ENCODE peak calls at places on chromosomes 5 and 9, in nine cellular contexts. Q is tibial nerve, Y is right atrium auricular region, W is HFF-Myc, P is cardiac muscle cell, I is nephron progenitor cell, T is HCT116, L is bronchial epithelial cell, C is psoas muscle. D is an unnamed sample.

GRCh38 chr5:175892401-175892800 is 21.0 kb downstream of the CPLX2 start:
- DNase-seq in C (no peak), L (no peak), I (no peak), T (no peak), P (no peak), W (no peak), Q (no peak), Y (no peak), D (no peak)

GRCh38 chr9:120310035-120310434 is 269.9 kb downstream of the CDK5RAP2 start:
- DNase-seq in Y (peak), T (no peak), L (no peak), Q (no peak), P (no peak), I (no peak), C (no peak), W (no peak), D (no peak)

GRCh38 chr5:9284272-9284671 is 261.6 kb downstream of the SEMA5A start:
- DNase-seq in Q (no peak), I (no peak), T (no peak), L (no peak), Y (no peak), W (no peak), C (no peak), P (no peak), D (no peak)

GRCh38 chr5:157076558-157076957 is 17.6 kb upstream of the HAVCR1 start:
- DNase-seq in Q (no peak), C (no peak), P (no peak), I (no peak), L (no peak), Y (no peak), T (no peak), W (peak), D (peak)

GRCh38 chr5:78483809-78484521 is 123.5 kb downstream of the SCAMP1 start:
- DNase-seq in T (no peak), L (peak), Y (no peak), P (no peak), C (no peak), W (no peak), I (no peak), Q (no peak), D (no peak)

GRCh38 chr5:36788365-36788764 is 88.2 kb upstream of the NIPBL start:
- DNase-seq in T (no peak), P (no peak), L (no peak), Q (no peak), I (no peak), C (no peak), W (no peak), Y (no peak), D (no peak)

GRCh38 chr5:168308976-168309598 is 17.6 kb downstream of the WWC1 start:
- DNase-seq in I (no peak), L (no peak), Q (no peak), P (no peak), C (no peak), Y (no peak), T (no peak), W (no peak), D (no peak)

GRCh38 chr9:107973451-107973850 is 483.9 kb upstream of the KLF4 start:
- DNase-seq in Q (no peak), I (no peak), T (no peak), Y (no peak), C (no peak), W (no peak), L (peak), P (no peak), D (no peak)

GRCh38 chr9:82606761-82607382 is 456.1 kb downstream of the RASEF start:
- DNase-seq in Q (peak), Y (no peak), C (no peak), L (peak), W (peak), I (peak), P (peak), T (peak), D (peak)

GRCh38 chr9:80698725-80699124 is 990.6 kb downstream of the TLE1 start:
- DNase-seq in W (no peak), P (no peak), L (no peak), C (no peak), T (no peak), Q (no peak), I (no peak), Y (no peak), D (no peak)

GRCh38 chr9:24293391-24293790 is 252.3 kb downstream of the IZUMO3 start:
- DNase-seq in W (no peak), T (no peak), I (no peak), C (no peak), Y (no peak), Q (no peak), L (no peak), P (peak), D (no peak)

GRCh38 chr5:42949348-42950090 is 90.6 kb downstream of the ANXA2R start:
- DNase-seq in Q (peak), L (peak), I (no peak), W (peak), P (no peak), Y (peak), C (peak), T (no peak), D (peak)

GRCh38 chr5:116492016-116492623 is 82.5 kb downstream of the SEMA6A start:
- DNase-seq in P (peak), W (peak), Y (no peak), C (no peak), T (no peak), Q (peak), I (no peak), L (peak), D (peak)

GRCh38 chr9:131980267-131980916 is 99.3 kb downstream of the MED27 start:
- DNase-seq in W (no peak), L (no peak), T (no peak), Q (no peak), I (no peak), C (no peak), P (no peak), Y (no peak), D (no peak)

GRCh38 chr9:71446499-71447411 is 321.6 kb downstream of the CEMIP2 start:
- DNase-seq in L (peak), W (peak), P (peak), Y (no peak), I (peak), T (no peak), C (peak), Q (peak), D (peak)

GRCh38 chr9:109811876-109812275 is 31.9 kb downstream of the PALM2AKAP2 start:
- DNase-seq in P (no peak), I (no peak), L (no peak), T (no peak), W (no peak), C (no peak), Y (no peak), Q (no peak), D (no peak)

GRCh38 chr5:145540375-145540774 is 294.8 kb downstream of the PRELID2 start:
- DNase-seq in L (peak), Y (no peak), W (no peak), C (no peak), T (no peak), P (no peak), I (no peak), Q (no peak), D (no peak)

GRCh38 chr9:128124873-128125574 is 2.5 kb downstream of the PTGES2 start:
- DNase-seq in Y (no peak), Q (peak), W (peak), L (peak), C (peak), P (peak), I (peak), T (peak), D (no peak)

DNA sequence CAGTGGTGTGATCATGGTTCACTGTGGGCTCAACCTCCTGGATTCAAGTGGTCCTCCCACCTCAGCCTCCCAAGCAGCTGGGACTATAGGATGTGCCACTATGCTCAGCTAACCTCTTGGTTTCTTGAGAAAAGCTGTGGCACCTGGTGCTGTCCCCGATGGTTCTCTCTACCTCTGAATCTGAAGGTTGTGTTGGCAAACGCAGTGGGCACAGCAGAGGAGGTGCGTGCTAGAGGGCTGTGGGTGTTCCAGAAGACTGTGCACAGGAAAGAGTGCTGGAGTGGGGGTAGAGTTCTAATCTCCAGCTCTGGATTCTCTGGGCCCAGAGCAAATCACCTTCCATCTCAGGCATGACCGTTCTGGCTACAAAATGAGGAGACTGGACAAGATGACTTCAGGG is 12.5 kb downstream of the RGS3 start:
- DNase-seq in P (no peak), T (no peak), C (no peak), L (no peak), Q (no peak), Y (no peak), W (no peak), I (no peak), D (no peak)
- TF ChIP-seq CTCF in P (no peak), T (no peak), C (no peak), L (no peak), Q (no peak), Y (no peak), W (no peak), I (no peak), D (no peak)

GRCh38 chr5:115375922-115376321 is 79.5 kb upstream of the CCDC112 start:
- DNase-seq in C (peak), I (no peak), W (no peak), Q (no peak), T (no peak), Y (no peak), L (no peak), P (peak), D (no peak)
- TF ChIP-seq CTCF in C (no peak), I (no peak), W (no peak), Q (no peak), T (no peak), Y (no peak), L (no peak), P (no peak), D (no peak)

DNA sequence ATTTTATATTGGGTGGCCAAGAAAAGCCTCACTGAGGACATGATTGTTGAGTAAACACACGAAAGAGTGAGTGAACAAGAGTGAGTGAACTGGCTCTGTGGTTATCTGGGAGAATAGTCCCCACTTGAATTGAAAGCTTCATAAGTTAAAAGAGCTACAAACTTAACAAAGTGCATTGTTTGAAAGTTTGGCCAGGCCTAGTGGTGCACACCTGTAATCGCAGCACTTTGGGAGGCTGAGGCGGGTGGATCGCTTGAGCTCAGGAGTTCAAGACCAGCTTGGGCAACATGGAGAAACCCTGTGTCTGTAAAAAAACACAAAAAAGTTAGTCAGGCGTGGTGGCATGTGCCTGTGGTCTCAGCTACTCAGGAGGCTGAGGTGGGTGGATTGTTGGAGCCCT is 26.9 kb downstream of the SMC2 start:
- DNase-seq in T (no peak), P (no peak), L (no peak), Q (no peak), I (no peak), W (no peak), Y (no peak), C (no peak), D (no peak)
- TF ChIP-seq CTCF in T (no peak), P (no peak), L (no peak), Q (no peak), I (no peak), W (no peak), Y (no peak), C (no peak), D (no peak)

GRCh38 chr5:111829701-111830100 is 72.7 kb upstream of the NREP start:
- DNase-seq in P (no peak), Q (no peak), I (no peak), T (no peak), L (peak), C (no peak), Y (no peak), W (peak), D (peak)

GRCh38 chr5:111840275-111840674 is 83.3 kb upstream of the NREP start:
- DNase-seq in I (no peak), Y (no peak), L (no peak), P (no peak), T (no peak), W (no peak), C (no peak), Q (no peak), D (no peak)

GRCh38 chr5:111830333-111830732 is 73.3 kb upstream of the NREP start:
- DNase-seq in T (peak), P (no peak), W (peak), Q (no peak), C (no peak), I (no peak), Y (no peak), L (peak), D (peak)

GRCh38 chr5:111834926-111835599 is 78.1 kb upstream of the NREP start:
- DNase-seq in L (peak), W (no peak), Y (no peak), C (no peak), I (no peak), Q (no peak), P (no peak), T (no peak), D (peak)
- TF ChIP-seq CTCF in L (no peak), W (no peak), Y (no peak), C (no peak), I (no peak), Q (no peak), P (no peak), T (no peak), D (no peak)